ENCODE peak calls at places on chromosomes 7 and 10, in four cellular contexts. O, U, P and T are unnamed samples.

GRCh38 chr7:93894426-93894825 is 3.9 kb upstream of the TFPI2 start:
- DNase-seq in P (no peak), U (peak), O (peak), T (no peak)

GRCh38 chr10:97475936-97476594 is 22.2 kb downstream of the MMS19 start:
- DNase-seq in P (no peak), U (peak), O (peak), T (no peak)

GRCh38 chr7:127437772-127438330 is 45.3 kb upstream of the ZNF800 start:
- DNase-seq in P (peak), U (peak), O (peak), T (no peak)

GRCh38 chr7:148906707-148907498 is 22.8 kb upstream of the EZH2 start:
- DNase-seq in O (no peak), U (no peak), P (no peak), T (no peak)

GRCh38 chr7:99368750-99369389 is 5.7 kb upstream of the ARPC1B start:
- DNase-seq in U (no peak), P (peak), O (peak), T (no peak)

GRCh38 chr7:102296514-102296913 is 9.8 kb downstream of the SH2B2 start:
- DNase-seq in P (no peak), O (no peak), U (no peak), T (no peak)

GRCh38 chr7:74320645-74321178 is 31.5 kb downstream of the CLIP2 start:
- DNase-seq in U (no peak), P (no peak), O (no peak), T (no peak)

GRCh38 chr10:30073767-30074060 is 14.3 kb upstream of the JCAD start:
- DNase-seq in P (no peak), U (no peak), O (no peak), T (no peak)

GRCh38 chr7:67359900-67360299 is 363.3 kb downstream of the TYW1 start:
- DNase-seq in O (no peak), U (no peak), P (no peak), T (no peak)

GRCh38 chr10:70158113-70158512 is 11.6 kb upstream of the TYSND1 start:
- DNase-seq in U (peak), P (no peak), O (no peak), T (no peak)

GRCh38 chr10:24622781-24623301 is 100.8 kb downstream of the ARHGAP21 start:
- DNase-seq in P (no peak), O (no peak), U (peak), T (no peak)
- H3K4me3 ChIP-seq in P (no peak), O (no peak), U (no peak), T (no peak)

DNA sequence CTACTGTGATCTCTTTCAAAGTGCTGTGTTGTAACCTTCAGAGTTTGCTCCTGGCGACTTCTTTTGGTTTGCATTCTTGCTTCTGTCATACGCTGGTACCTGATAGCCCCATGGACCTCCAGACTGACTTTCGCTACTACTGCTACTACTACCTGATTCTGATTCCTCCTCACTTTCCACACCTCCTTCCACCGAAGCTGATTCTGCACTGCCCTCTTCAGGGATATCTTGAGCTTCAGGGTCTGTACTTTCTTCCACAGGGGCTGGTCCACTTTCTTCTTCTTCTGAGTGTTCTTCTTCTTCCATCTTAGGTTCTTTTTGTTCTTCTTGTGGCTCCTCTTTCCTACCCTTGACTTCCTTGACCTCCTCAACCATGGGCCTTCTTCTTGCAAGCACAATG is 992.4 kb downstream of the PCDH15 start:
- DNase-seq in U (no peak), O (no peak), P (no peak), T (no peak)
- TF ChIP-seq CTCF in U (no peak), O (no peak), P (no peak), T (no peak)

GRCh38 chr10:125411724-125412123 is 251.4 kb upstream of the CTBP2 start:
- DNase-seq in U (peak), O (peak), P (peak), T (no peak)

GRCh38 chr10:125407557-125407956 is 247.2 kb upstream of the CTBP2 start:
- DNase-seq in P (no peak), U (no peak), O (no peak), T (no peak)

GRCh38 chr10:125401462-125401861 is 241.1 kb upstream of the CTBP2 start:
- DNase-seq in P (no peak), O (no peak), U (no peak), T (no peak)

GRCh38 chr10:125409756-125410155 is 249.4 kb upstream of the CTBP2 start:
- DNase-seq in U (peak), O (peak), P (no peak), T (no peak)

DNA sequence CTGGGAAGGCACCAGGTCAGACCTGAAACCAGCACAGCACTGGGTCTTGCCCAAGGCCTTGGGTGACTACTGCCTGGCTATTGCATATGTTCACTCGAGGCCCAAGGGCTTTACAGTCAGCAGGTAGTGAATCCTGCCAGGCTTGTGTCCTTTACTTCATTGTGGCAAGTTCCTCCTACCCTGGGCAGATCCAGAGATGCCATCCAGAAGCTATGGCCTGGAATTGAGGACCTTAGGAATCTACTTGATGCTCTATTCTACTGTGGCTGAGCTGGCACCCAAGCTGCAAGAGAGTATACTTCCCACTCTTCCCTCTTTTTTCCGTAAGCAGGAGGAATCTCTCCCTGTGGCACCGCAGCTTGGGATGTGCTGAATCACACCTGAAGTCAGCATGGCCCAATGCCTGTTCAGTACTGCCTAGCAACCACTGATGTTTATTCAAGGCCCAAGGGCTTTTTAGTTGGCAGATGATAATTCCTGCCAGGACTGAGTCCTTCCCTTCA is 246.7 kb upstream of the CTBP2 start:
- DNase-seq in U (peak), P (no peak), O (peak), T (no peak)
- H3K4me3 ChIP-seq in U (no peak), P (no peak), O (no peak), T (no peak)

GRCh38 chr7:29888006-29888405 is 81.7 kb downstream of the WIPF3 start:
- DNase-seq in U (no peak), O (no peak), P (no peak), T (no peak)
- TF ChIP-seq CTCF in U (no peak), O (no peak), P (no peak), T (no peak)